ENCODE peak calls at places on chromosomes 11 and 22, in five cellular contexts. Q, Y, K, T and O are unnamed samples.

GRCh38 chr11:68206211-68206610 is 6.9 kb downstream of the KMT5B start:
- DNase-seq in Q (no peak), Y (peak), K (peak), T (peak), O (peak)

GRCh38 chr22:44091021-44091721 is 67.1 kb downstream of the PARVB start:
- DNase-seq in Q (no peak), Y (peak), K (peak), T (peak), O (peak)

GRCh38 chr11:8095831-8096522 is 15.0 kb downstream of the TUB start:
- DNase-seq in Q (no peak), Y (no peak), K (no peak), T (no peak), O (no peak)

GRCh38 chr11:96341237-96342130 is 1.5 kb downstream of the MAML2 start:
- DNase-seq in Q (no peak), Y (peak), K (peak), T (peak), O (no peak)

GRCh38 chr11:35253237-35253636 is 114.3 kb downstream of the CD44 start:
- DNase-seq in Q (no peak), Y (no peak), K (no peak), T (no peak), O (no peak)

GRCh38 chr11:13837286-13837685 is 125.2 kb upstream of the SPON1 start:
- DNase-seq in Q (no peak), Y (no peak), K (no peak), T (no peak), O (no peak)

GRCh38 chr11:114040706-114041211 is 18.8 kb upstream of the ZBTB16 start:
- DNase-seq in Q (no peak), Y (peak), K (no peak), T (no peak), O (peak)

GRCh38 chr22:43384863-43385262 is 27.0 kb upstream of the MPPED1 start:
- DNase-seq in Q (no peak), Y (no peak), K (no peak), T (no peak), O (no peak)

GRCh38 chr11:116473236-116473769 is 299.5 kb downstream of the BUD13 start:
- DNase-seq in Q (no peak), Y (no peak), K (peak), T (no peak), O (no peak)

GRCh38 chr11:67635231-67635521 is 4.4 kb downstream of the TBX10 start:
- DNase-seq in Q (no peak), Y (no peak), K (no peak), T (no peak), O (no peak)

GRCh38 chr11:57459112-57460016 is 964 bp upstream of the RTN4RL2 start:
- DNase-seq in Q (no peak), Y (no peak), K (peak), T (no peak), O (no peak)

GRCh38 chr11:60454212-60454611 is 1.4 kb upstream of the MS4A1 start:
- DNase-seq in Q (peak), Y (no peak), K (no peak), T (no peak), O (no peak)

GRCh38 chr22:33083212-33083611 is 25.0 kb upstream of the SYN3 start:
- DNase-seq in Q (peak), Y (no peak), K (no peak), T (no peak), O (no peak)

GRCh38 chr11:80958414-80958813 is 1517.6 kb upstream of the TENM4 start:
- DNase-seq in Q (no peak), Y (no peak), K (no peak), T (no peak), O (no peak)

GRCh38 chr22:39214383-39215069 is 30.3 kb downstream of the PDGFB start:
- DNase-seq in Q (no peak), Y (peak), K (no peak), T (no peak), O (no peak)

GRCh38 chr22:42316988-42317387 is 46.5 kb upstream of the TCF20 start:
- DNase-seq in Q (no peak), Y (no peak), K (no peak), T (peak), O (no peak)

GRCh38 chr11:14390669-14391068 is 31.7 kb upstream of the RRAS2 start:
- DNase-seq in Q (no peak), Y (no peak), K (no peak), T (no peak), O (no peak)

GRCh38 chr11:65862191-65862735 is 2.0 kb downstream of the MUS81 start:
- DNase-seq in Q (no peak), Y (no peak), K (no peak), T (no peak), O (no peak)

GRCh38 chr11:48052183-48053040 is 72.1 kb downstream of the PTPRJ start:
- DNase-seq in Q (no peak), Y (no peak), K (no peak), T (no peak), O (no peak)

DNA sequence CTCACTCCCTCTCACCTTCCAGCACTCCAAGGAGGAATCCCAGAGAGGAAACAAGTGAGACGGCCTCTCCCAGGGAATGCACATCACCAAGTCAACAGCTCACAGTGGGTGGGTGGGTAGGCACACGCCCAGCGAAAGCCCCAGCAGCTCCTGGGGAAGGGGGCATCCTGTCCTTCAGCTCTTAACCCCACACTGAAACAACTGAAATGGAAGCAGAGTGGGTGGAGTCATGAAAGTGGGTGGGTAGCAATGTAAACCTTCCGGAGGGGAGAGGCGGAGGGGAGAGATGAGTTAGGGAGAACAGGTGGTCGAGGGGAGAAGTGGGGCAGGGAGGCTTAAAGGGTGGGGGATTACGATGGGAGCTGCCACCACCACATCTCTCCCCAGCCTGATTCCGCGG is 5.4 kb downstream of the MCHR1 start:
- DNase-seq in Q (no peak), Y (no peak), K (no peak), T (no peak), O (no peak)
- TF ChIP-seq FOXM1 in Q (no peak), Y (no peak), K (no peak), T (no peak), O (no peak)

DNA sequence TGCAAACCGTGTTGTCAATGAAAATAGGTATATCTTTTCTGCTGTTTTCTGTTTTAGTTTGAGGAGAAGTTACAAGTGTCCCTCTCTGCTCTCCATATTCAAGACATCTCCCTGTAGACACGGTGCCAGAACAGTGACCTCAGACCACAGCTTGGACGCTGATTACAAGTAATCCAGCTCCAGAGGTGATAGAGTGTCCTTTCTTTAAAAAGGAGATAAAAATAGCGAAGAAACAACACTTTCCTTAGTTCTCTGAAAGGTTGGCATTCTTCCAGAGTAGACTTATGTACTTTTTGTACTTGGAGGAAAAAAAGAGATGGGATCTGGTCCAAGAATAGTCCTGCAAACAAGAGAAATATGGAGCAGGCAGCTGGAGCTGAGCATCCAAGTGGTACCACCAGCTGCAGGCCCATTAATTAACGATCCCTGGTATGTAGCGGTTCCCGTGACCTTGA is 43.0 kb upstream of the WT1 start:
- DNase-seq in Q (no peak), Y (no peak), K (no peak), T (no peak), O (no peak)
- TF ChIP-seq FOXM1 in Q (no peak), Y (no peak), K (no peak), T (no peak), O (no peak)

DNA sequence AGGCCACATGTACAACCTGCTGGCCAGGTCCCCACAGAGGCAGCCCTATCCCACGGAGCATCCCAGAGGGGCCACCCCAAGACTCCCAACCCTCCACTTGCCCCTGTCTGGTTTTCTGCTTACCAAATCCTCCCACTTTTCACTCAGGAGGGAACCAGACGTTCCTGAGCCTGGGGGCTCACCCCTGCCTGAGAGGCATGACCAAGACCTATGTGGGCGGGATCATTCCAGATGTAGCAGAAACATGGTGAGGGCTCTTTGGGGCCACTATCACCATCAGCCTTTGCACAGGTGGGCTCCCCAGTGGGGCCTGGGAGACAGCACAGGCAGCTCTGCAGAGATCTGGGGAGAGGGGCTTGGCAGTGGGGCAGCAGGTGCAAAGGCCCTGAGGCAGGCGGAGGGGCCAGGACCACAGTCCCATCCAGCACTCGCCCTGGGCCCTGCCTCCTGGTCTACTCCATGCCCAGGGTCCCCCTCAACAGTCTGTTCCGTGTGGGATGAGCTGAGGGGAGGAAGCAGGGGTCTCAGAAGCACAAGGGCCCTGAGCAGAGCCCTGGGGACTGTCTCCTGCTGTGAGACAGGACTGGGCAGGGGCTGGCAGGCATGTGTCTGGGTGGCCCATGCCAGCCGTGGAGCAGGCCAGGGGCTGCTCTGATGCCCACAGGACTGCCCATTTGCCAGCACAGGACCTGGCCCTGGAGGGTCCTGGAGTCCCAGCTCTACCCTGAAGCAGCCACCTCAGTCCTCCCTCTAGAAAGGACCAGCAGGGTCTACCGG is 9.4 kb downstream of the PIM3 start:
- DNase-seq in Q (no peak), Y (no peak), K (peak), T (no peak), O (no peak)
- TF ChIP-seq FOXM1 in Q (no peak), Y (no peak), K (no peak), T (no peak), O (no peak)

DNA sequence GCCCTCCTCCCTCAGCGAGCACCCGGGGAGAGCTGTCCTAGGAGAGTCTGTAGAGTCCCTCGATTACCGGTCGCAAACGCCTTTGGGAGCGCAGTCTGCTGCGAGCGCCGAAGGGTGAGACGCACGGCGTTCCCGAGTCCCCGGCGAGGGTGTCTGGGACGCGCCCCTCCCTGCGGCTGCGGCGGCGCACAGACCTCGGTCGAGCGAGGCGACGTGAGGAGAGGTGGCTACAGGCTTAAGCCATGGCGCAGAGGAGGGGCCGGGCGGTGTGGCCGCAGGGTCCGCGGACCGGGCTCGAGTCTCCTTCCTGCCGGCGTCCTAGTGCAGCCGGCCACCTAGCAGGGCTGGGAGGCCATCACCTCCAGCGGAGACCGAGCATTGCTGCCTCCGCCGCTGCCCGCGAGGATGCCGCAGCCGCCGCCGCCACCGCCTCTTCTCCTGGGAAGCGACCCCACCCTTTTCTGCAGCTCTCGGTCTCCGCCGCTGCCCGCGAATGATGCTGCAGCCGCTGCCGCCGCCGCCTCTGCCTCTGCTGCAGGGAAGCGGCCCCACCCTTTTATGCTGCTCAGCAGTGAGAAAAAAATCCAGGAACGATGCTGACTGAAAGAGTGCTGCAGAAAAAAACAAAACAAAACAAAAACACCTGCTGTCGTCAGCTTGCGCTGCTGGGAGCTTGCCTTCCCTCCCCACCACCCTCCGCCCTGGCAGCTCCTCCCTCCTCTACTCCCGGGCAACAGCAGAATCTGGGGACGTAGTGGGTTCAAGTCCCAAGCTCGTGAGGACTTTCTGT is at the start of gene MAP6:
- DNase-seq in Q (no peak), Y (no peak), K (peak), T (peak), O (peak)
- TF ChIP-seq FOXM1 in Q (no peak), Y (no peak), K (no peak), T (no peak), O (no peak)